ENCODE peak calls at places on chromosomes 13 and 19, in six cellular contexts. One of them, this sample, is unnamed.
A peak's percentile ranks its signal among the peaks of the same experiment; 100 is the strongest.

GRCh38 chr13:36509369-36509768 is 77.1 kb downstream of the CCNA1 start:
- DNase-seq in upper lobe of left lung: no peak
- DNase-seq in psoas muscle: no peak
- DNase-seq in sigmoid colon: no peak
- DNase-seq in adrenal gland: no peak
- DNase-seq in uterus: no peak
- DNase-seq in this sample: no peak

GRCh38 chr13:54394319-54394718 is 1365.7 kb downstream of the OLFM4 start:
- DNase-seq in psoas muscle: no peak
- DNase-seq in uterus: no peak
- DNase-seq in sigmoid colon: no peak
- DNase-seq in upper lobe of left lung: no peak
- DNase-seq in adrenal gland: peak; percentile 16
- DNase-seq in this sample: no peak

GRCh38 chr19:13095934-13096890 is 6.4 kb downstream of the LYL1 start:
- DNase-seq in sigmoid colon: peak; percentile 77
- DNase-seq in adrenal gland: no peak
- DNase-seq in upper lobe of left lung: peak; percentile 48
- DNase-seq in psoas muscle: no peak
- DNase-seq in uterus: peak; percentile 51
- DNase-seq in this sample: peak; percentile 63

GRCh38 chr13:50131998-50132936 is 117.0 kb downstream of the KCNRG start:
- DNase-seq in upper lobe of left lung: no peak
- DNase-seq in sigmoid colon: no peak
- DNase-seq in adrenal gland: no peak
- DNase-seq in uterus: no peak
- DNase-seq in psoas muscle: no peak
- DNase-seq in this sample: no peak

GRCh38 chr13:95343944-95344343 is 42.7 kb upstream of the ABCC4 start:
- DNase-seq in uterus: no peak
- DNase-seq in upper lobe of left lung: no peak
- DNase-seq in sigmoid colon: no peak
- DNase-seq in adrenal gland: no peak
- DNase-seq in psoas muscle: no peak
- DNase-seq in this sample: no peak

GRCh38 chr19:46378268-46378667 is 31.4 kb downstream of the PPP5C start:
- DNase-seq in uterus: no peak
- DNase-seq in psoas muscle: no peak
- DNase-seq in sigmoid colon: no peak
- DNase-seq in upper lobe of left lung: no peak
- DNase-seq in adrenal gland: peak; percentile 26
- DNase-seq in this sample: peak; percentile 31

GRCh38 chr19:10193666-10194499 is 870 bp downstream of the DNMT1 start:
- DNase-seq in adrenal gland: no peak
- DNase-seq in psoas muscle: no peak
- DNase-seq in sigmoid colon: no peak
- DNase-seq in upper lobe of left lung: no peak
- DNase-seq in uterus: no peak
- DNase-seq in this sample: peak; percentile 63

GRCh38 chr13:59607172-59607571 is 556.6 kb downstream of the DIAPH3 start:
- DNase-seq in adrenal gland: no peak
- DNase-seq in psoas muscle: no peak
- DNase-seq in upper lobe of left lung: no peak
- DNase-seq in sigmoid colon: no peak
- DNase-seq in uterus: no peak
- DNase-seq in this sample: no peak

GRCh38 chr13:42814868-42815267 is 33.5 kb downstream of the FAM216B start:
- DNase-seq in sigmoid colon: no peak
- DNase-seq in uterus: no peak
- DNase-seq in psoas muscle: no peak
- DNase-seq in upper lobe of left lung: no peak
- DNase-seq in adrenal gland: no peak
- DNase-seq in this sample: no peak

GRCh38 chr13:26185720-26186119 is 36.4 kb downstream of the RNF6 start:
- DNase-seq in psoas muscle: no peak
- DNase-seq in sigmoid colon: no peak
- DNase-seq in uterus: no peak
- DNase-seq in upper lobe of left lung: no peak
- DNase-seq in adrenal gland: no peak
- DNase-seq in this sample: no peak

GRCh38 chr19:28196961-28197360 is 1016.0 kb downstream of the UQCRFS1 start:
- DNase-seq in adrenal gland: no peak
- DNase-seq in sigmoid colon: no peak
- DNase-seq in upper lobe of left lung: no peak
- DNase-seq in psoas muscle: no peak
- DNase-seq in uterus: no peak
- DNase-seq in this sample: no peak

GRCh38 chr19:23823952-23824389 is 65.3 kb upstream of the ZNF681 start:
- DNase-seq in sigmoid colon: no peak
- DNase-seq in adrenal gland: no peak
- DNase-seq in uterus: no peak
- DNase-seq in psoas muscle: no peak
- DNase-seq in upper lobe of left lung: no peak
- DNase-seq in this sample: no peak

GRCh38 chr13:84192125-84192524 is 309.9 kb upstream of the SLITRK1 start:
- DNase-seq in sigmoid colon: no peak
- DNase-seq in uterus: no peak
- DNase-seq in upper lobe of left lung: no peak
- DNase-seq in psoas muscle: no peak
- DNase-seq in adrenal gland: no peak
- DNase-seq in this sample: no peak

GRCh38 chr19:35742121-35742724 is at the start of gene IGFLR1:
- DNase-seq in upper lobe of left lung: peak; percentile 73
- DNase-seq in adrenal gland: peak; percentile 64
- DNase-seq in sigmoid colon: no peak
- DNase-seq in uterus: no peak
- DNase-seq in psoas muscle: no peak
- DNase-seq in this sample: no peak

GRCh38 chr13:26222523-26223046 is 471 bp upstream of the RNF6 start:
- DNase-seq in uterus: no peak
- DNase-seq in adrenal gland: no peak
- DNase-seq in upper lobe of left lung: no peak
- DNase-seq in psoas muscle: no peak
- DNase-seq in sigmoid colon: no peak
- DNase-seq in this sample: no peak

GRCh38 chr19:48969276-48970138 is 4.4 kb downstream of the FTL start:
- DNase-seq in uterus: no peak
- DNase-seq in psoas muscle: no peak
- DNase-seq in upper lobe of left lung: no peak
- DNase-seq in adrenal gland: no peak
- DNase-seq in sigmoid colon: peak; percentile 61
- DNase-seq in this sample: no peak

GRCh38 chr13:48890386-48890785 is 85.3 kb upstream of the FNDC3A start:
- DNase-seq in adrenal gland: no peak
- DNase-seq in sigmoid colon: no peak
- DNase-seq in psoas muscle: no peak
- DNase-seq in upper lobe of left lung: no peak
- DNase-seq in uterus: no peak
- DNase-seq in this sample: no peak

GRCh38 chr13:91716436-91717065 is 318.1 kb downstream of the GPC5 start:
- DNase-seq in sigmoid colon: no peak
- DNase-seq in uterus: no peak
- DNase-seq in upper lobe of left lung: no peak
- DNase-seq in psoas muscle: no peak
- DNase-seq in adrenal gland: no peak
- DNase-seq in this sample: no peak

GRCh38 chr19:41377977-41378707 is 1.8 kb downstream of the TMEM91 start:
- DNase-seq in upper lobe of left lung: no peak
- DNase-seq in adrenal gland: no peak
- DNase-seq in uterus: peak; percentile 28
- DNase-seq in psoas muscle: peak; percentile 42
- DNase-seq in sigmoid colon: no peak
- DNase-seq in this sample: no peak

GRCh38 chr19:38506723-38507550 is 73.4 kb downstream of the RYR1 start:
- DNase-seq in uterus: peak; percentile 71
- DNase-seq in upper lobe of left lung: peak; percentile 86
- DNase-seq in adrenal gland: peak; percentile 91
- DNase-seq in psoas muscle: peak; percentile 95
- DNase-seq in sigmoid colon: peak; percentile 89
- DNase-seq in this sample: peak; percentile 87

GRCh38 chr19:3295581-3295980 is 70.8 kb upstream of the NFIC start:
- DNase-seq in psoas muscle: no peak
- DNase-seq in uterus: no peak
- DNase-seq in adrenal gland: no peak
- DNase-seq in sigmoid colon: no peak
- DNase-seq in upper lobe of left lung: no peak
- DNase-seq in this sample: no peak

GRCh38 chr13:113449693-113450347 is 3.5 kb downstream of the ADPRHL1 start:
- DNase-seq in sigmoid colon: peak; percentile 37
- DNase-seq in uterus: no peak
- DNase-seq in adrenal gland: no peak
- DNase-seq in upper lobe of left lung: no peak
- DNase-seq in psoas muscle: peak; percentile 44
- DNase-seq in this sample: no peak
- H3K4me3 ChIP-seq in sigmoid colon: peak overlapping the region; percentile 20
- H3K4me3 ChIP-seq in uterus: peak overlapping the region; percentile 17
- H3K4me3 ChIP-seq in adrenal gland: no peak overlapping the region
- H3K4me3 ChIP-seq in upper lobe of left lung: no peak overlapping the region
- H3K4me3 ChIP-seq in psoas muscle: peak overlapping the region; percentile 60
- H3K4me3 ChIP-seq in this sample: peak overlapping the region; percentile 0

GRCh38 chr19:7194566-7194965 is 99.6 kb downstream of the INSR start:
- DNase-seq in uterus: no peak
- DNase-seq in upper lobe of left lung: no peak
- DNase-seq in psoas muscle: no peak
- DNase-seq in adrenal gland: no peak
- DNase-seq in sigmoid colon: no peak
- DNase-seq in this sample: no peak

GRCh38 chr19:7187605-7188339 is 106.4 kb downstream of the INSR start:
- DNase-seq in uterus: no peak
- DNase-seq in upper lobe of left lung: no peak
- DNase-seq in sigmoid colon: no peak
- DNase-seq in adrenal gland: no peak
- DNase-seq in psoas muscle: no peak
- DNase-seq in this sample: no peak

GRCh38 chr19:7191946-7192691 is 102.1 kb downstream of the INSR start:
- DNase-seq in adrenal gland: peak; percentile 41
- DNase-seq in uterus: no peak
- DNase-seq in psoas muscle: no peak
- DNase-seq in sigmoid colon: no peak
- DNase-seq in upper lobe of left lung: peak; percentile 31
- DNase-seq in this sample: no peak

GRCh38 chr19:7188682-7189629 is 105.3 kb downstream of the INSR start:
- DNase-seq in psoas muscle: no peak
- DNase-seq in upper lobe of left lung: peak; percentile 22
- DNase-seq in adrenal gland: no peak
- DNase-seq in sigmoid colon: no peak
- DNase-seq in uterus: no peak
- DNase-seq in this sample: no peak
- H3K9me3 ChIP-seq in psoas muscle: no peaks in the 10 kb centered on the region
- H3K9me3 ChIP-seq in upper lobe of left lung: no peaks in the 10 kb centered on the region
- H3K9me3 ChIP-seq in adrenal gland: no peaks in the 10 kb centered on the region
- H3K9me3 ChIP-seq in sigmoid colon: no peaks in the 10 kb centered on the region
- H3K9me3 ChIP-seq in uterus: no peaks in the 10 kb centered on the region
- H3K9me3 ChIP-seq in this sample: no peaks in the 10 kb centered on the region

GRCh38 chr19:2166741-2167738 is 3.3 kb downstream of the DOT1L start:
- DNase-seq in sigmoid colon: peak; percentile 95
- DNase-seq in adrenal gland: peak; percentile 88
- DNase-seq in uterus: peak; percentile 81
- DNase-seq in psoas muscle: peak; percentile 92
- DNase-seq in upper lobe of left lung: peak; percentile 94
- DNase-seq in this sample: peak; percentile 35
- H3K4me3 ChIP-seq in sigmoid colon: no peak overlapping the region
- H3K4me3 ChIP-seq in adrenal gland: no peak overlapping the region
- H3K4me3 ChIP-seq in uterus: no peak overlapping the region
- H3K4me3 ChIP-seq in psoas muscle: peak overlapping the region; percentile 20
- H3K4me3 ChIP-seq in upper lobe of left lung: no peak overlapping the region
- H3K4me3 ChIP-seq in this sample: peak overlapping the region; percentile 39

GRCh38 chr19:22814124-22814523 is 18.0 kb upstream of the ZNF723 start:
- DNase-seq in uterus: no peak
- DNase-seq in upper lobe of left lung: no peak
- DNase-seq in psoas muscle: no peak
- DNase-seq in sigmoid colon: no peak
- DNase-seq in adrenal gland: no peak
- DNase-seq in this sample: no peak
- H3K9me3 ChIP-seq in uterus: no peaks in the 10 kb centered on the region
- H3K9me3 ChIP-seq in upper lobe of left lung: no peaks in the 10 kb centered on the region
- H3K9me3 ChIP-seq in psoas muscle: no peaks in the 10 kb centered on the region
- H3K9me3 ChIP-seq in sigmoid colon: peaks cover 17% of the 10 kb centered on the region
- H3K9me3 ChIP-seq in adrenal gland: no peaks in the 10 kb centered on the region
- H3K9me3 ChIP-seq in this sample: no peaks in the 10 kb centered on the region

GRCh38 chr19:55172741-55173140 is 6.3 kb upstream of the DNAAF3 start:
- DNase-seq in adrenal gland: no peak
- DNase-seq in uterus: no peak
- DNase-seq in upper lobe of left lung: no peak
- DNase-seq in psoas muscle: no peak
- DNase-seq in sigmoid colon: no peak
- DNase-seq in this sample: no peak
- H3K4me3 ChIP-seq in adrenal gland: no peak overlapping the region
- H3K4me3 ChIP-seq in uterus: no peak overlapping the region
- H3K4me3 ChIP-seq in upper lobe of left lung: no peak overlapping the region
- H3K4me3 ChIP-seq in psoas muscle: no peak overlapping the region
- H3K4me3 ChIP-seq in sigmoid colon: no peak overlapping the region
- H3K4me3 ChIP-seq in this sample: no peak overlapping the region

DNA sequence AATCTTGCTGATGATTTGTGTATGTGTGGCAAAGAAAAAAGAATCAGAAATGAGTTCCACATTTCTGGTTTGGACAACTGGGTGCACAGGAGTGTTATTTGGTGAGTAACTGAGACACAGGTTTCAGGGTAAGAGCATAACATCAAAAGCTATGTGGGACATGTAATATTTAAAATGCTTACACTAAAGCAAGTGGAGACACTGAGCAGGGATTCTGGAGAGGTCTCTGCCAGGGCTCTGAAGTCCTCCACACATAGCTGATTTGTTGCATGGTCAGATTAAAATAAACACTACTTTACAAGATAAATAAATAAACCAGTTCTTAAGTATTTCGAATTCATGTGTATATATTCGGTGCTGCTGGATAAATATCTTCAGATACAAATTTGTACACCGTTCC is 16.3 kb upstream of the PEG3 start:
- DNase-seq in psoas muscle: no peak
- DNase-seq in upper lobe of left lung: no peak
- DNase-seq in uterus: no peak
- DNase-seq in sigmoid colon: no peak
- DNase-seq in adrenal gland: no peak
- DNase-seq in this sample: no peak
- H3K9me3 ChIP-seq in psoas muscle: no peaks in the 10 kb centered on the region
- H3K9me3 ChIP-seq in upper lobe of left lung: no peaks in the 10 kb centered on the region
- H3K9me3 ChIP-seq in uterus: no peaks in the 10 kb centered on the region
- H3K9me3 ChIP-seq in sigmoid colon: peaks cover 4% of the 10 kb centered on the region
- H3K9me3 ChIP-seq in adrenal gland: no peaks in the 10 kb centered on the region
- H3K9me3 ChIP-seq in this sample: peaks cover 3% of the 10 kb centered on the region